ENCODE peak calls at places on chromosomes 13 and 19, in ten cellular contexts. D is MM.1S, Q is pancreas, U is mucosa of descending colon, P is fibroblast of pulmonary artery, H is cardiac fibroblast, K is cardiac muscle cell, I is esophagus squamous epithelium, S is neural crest cell, L is glutamatergic neuron. X is an unnamed sample.

GRCh38 chr13:35157143-35157755 is 215.2 kb downstream of the NBEA start:
- DNase-seq in D (peak), Q (no peak), U (peak), P (peak), H (peak), K (peak), I (no peak), S (peak), L (no peak), X (no peak)

GRCh38 chr13:110498765-110499164 is 62.8 kb downstream of the RAB20 start:
- DNase-seq in D (no peak), Q (no peak), U (no peak), P (no peak), H (no peak), K (no peak), I (no peak), S (no peak), L (no peak), X (no peak)

GRCh38 chr19:13156968-13157882 is 7.0 kb downstream of the IER2 start:
- DNase-seq in D (no peak), Q (no peak), U (no peak), P (no peak), H (peak), K (no peak), I (no peak), S (no peak), L (no peak), X (no peak)

GRCh38 chr13:20360835-20361412 is 128.8 kb upstream of the GJB6 start:
- DNase-seq in D (no peak), Q (no peak), U (no peak), P (no peak), H (no peak), K (no peak), I (no peak), S (no peak), L (no peak), X (no peak)

GRCh38 chr13:23391752-23392151 is 41.8 kb downstream of the SACS start:
- DNase-seq in D (no peak), Q (no peak), U (no peak), P (no peak), H (no peak), K (no peak), I (no peak), S (no peak), L (no peak), X (no peak)

GRCh38 chr13:97921146-97921776 is 32.2 kb upstream of the IPO5 start:
- DNase-seq in D (no peak), Q (no peak), U (no peak), P (no peak), H (peak), K (no peak), I (no peak), S (no peak), L (no peak), X (no peak)

GRCh38 chr13:41019027-41019487 is at the start of gene ELF1:
- DNase-seq in D (peak), Q (no peak), U (peak), P (peak), H (peak), K (no peak), I (peak), S (no peak), L (no peak), X (no peak)

GRCh38 chr19:17743874-17744273 is 7.4 kb upstream of the FCHO1 start:
- DNase-seq in D (no peak), Q (no peak), U (no peak), P (peak), H (peak), K (no peak), I (no peak), S (no peak), L (no peak), X (no peak)

GRCh38 chr19:35248310-35249145 is at the start of gene LSR:
- DNase-seq in D (peak), Q (peak), U (peak), P (no peak), H (no peak), K (peak), I (no peak), S (no peak), L (no peak), X (no peak)

GRCh38 chr13:107612376-107612775 is 603.0 kb downstream of the LIG4 start:
- DNase-seq in D (no peak), Q (no peak), U (no peak), P (no peak), H (no peak), K (no peak), I (no peak), S (no peak), L (no peak), X (no peak)

GRCh38 chr19:33171916-33172359 is 22.2 kb upstream of the LRP3 start:
- DNase-seq in D (no peak), Q (no peak), U (no peak), P (no peak), H (no peak), K (no peak), I (no peak), S (no peak), L (no peak), X (peak)

GRCh38 chr13:94309997-94310842 is 169.3 kb downstream of the DCT start:
- DNase-seq in D (no peak), Q (no peak), U (no peak), P (peak), H (peak), K (no peak), I (no peak), S (no peak), L (no peak), X (no peak)

GRCh38 chr13:28401303-28402056 is 93.4 kb downstream of the FLT1 start:
- DNase-seq in D (no peak), Q (no peak), U (no peak), P (peak), H (peak), K (no peak), I (no peak), S (no peak), L (no peak), X (no peak)

GRCh38 chr13:25371158-25371557 is 616 bp upstream of the ATP8A2 start:
- DNase-seq in D (no peak), Q (no peak), U (no peak), P (no peak), H (no peak), K (no peak), I (no peak), S (no peak), L (no peak), X (no peak)

GRCh38 chr19:3142292-3142670 is 6.4 kb downstream of the GNA15 start:
- DNase-seq in D (no peak), Q (no peak), U (no peak), P (peak), H (peak), K (no peak), I (no peak), S (no peak), L (no peak), X (no peak)

GRCh38 chr19:38617764-38618589 is at the start of gene MAP4K1:
- DNase-seq in D (peak), Q (no peak), U (peak), P (no peak), H (no peak), K (no peak), I (peak), S (no peak), L (no peak), X (no peak)

GRCh38 chr13:31172535-31172934 is 10.8 kb upstream of the HSPH1 start:
- DNase-seq in D (no peak), Q (no peak), U (no peak), P (peak), H (peak), K (no peak), I (no peak), S (no peak), L (no peak), X (no peak)

GRCh38 chr13:96542986-96543385 is 451.3 kb downstream of the OXGR1 start:
- DNase-seq in D (no peak), Q (no peak), U (no peak), P (no peak), H (no peak), K (no peak), I (no peak), S (no peak), L (no peak), X (no peak)

GRCh38 chr13:101556676-101557121 is 104.2 kb downstream of the ITGBL1 start:
- DNase-seq in D (no peak), Q (no peak), U (no peak), P (peak), H (peak), K (no peak), I (no peak), S (no peak), L (no peak), X (no peak)

GRCh38 chr13:74325106-74325505 is 190.9 kb upstream of the KLF12 start:
- DNase-seq in D (no peak), Q (no peak), U (no peak), P (peak), H (peak), K (peak), I (no peak), S (no peak), L (no peak), X (no peak)

GRCh38 chr19:46631481-46631880 is 4.5 kb downstream of the GNG8 start:
- DNase-seq in D (no peak), Q (no peak), U (no peak), P (peak), H (peak), K (no peak), I (no peak), S (no peak), L (peak), X (no peak)

GRCh38 chr19:3573162-3573857 is 566 bp downstream of the HMG20B start:
- DNase-seq in D (no peak), Q (peak), U (peak), P (no peak), H (no peak), K (peak), I (no peak), S (no peak), L (peak), X (no peak)

GRCh38 chr19:47102561-47103135 is 10.9 kb downstream of the ZC3H4 start:
- DNase-seq in D (no peak), Q (no peak), U (no peak), P (no peak), H (no peak), K (no peak), I (no peak), S (no peak), L (no peak), X (no peak)

GRCh38 chr19:46478356-46478986 is 7.1 kb upstream of the PNMA8A start:
- DNase-seq in D (no peak), Q (no peak), U (no peak), P (peak), H (peak), K (no peak), I (no peak), S (no peak), L (no peak), X (no peak)

GRCh38 chr19:4415352-4415751 is 12.9 kb downstream of the CHAF1A start:
- DNase-seq in D (no peak), Q (no peak), U (no peak), P (peak), H (peak), K (no peak), I (no peak), S (no peak), L (no peak), X (no peak)

GRCh38 chr19:19083413-19084178 is 19.8 kb downstream of the SLC25A42 start:
- DNase-seq in D (no peak), Q (no peak), U (no peak), P (no peak), H (no peak), K (no peak), I (no peak), S (no peak), L (no peak), X (no peak)

GRCh38 chr13:25406377-25406776 is 34.6 kb downstream of the ATP8A2 start:
- DNase-seq in D (no peak), Q (no peak), U (no peak), P (no peak), H (no peak), K (no peak), I (no peak), S (no peak), L (no peak), X (no peak)

GRCh38 chr19:31289381-31289880 is 59.8 kb downstream of the TSHZ3 start:
- DNase-seq in D (no peak), Q (no peak), U (no peak), P (no peak), H (no peak), K (no peak), I (no peak), S (no peak), L (no peak), X (no peak)

GRCh38 chr13:39268398-39268797 is 230.1 kb downstream of the NHLRC3 start:
- DNase-seq in D (peak), Q (no peak), U (no peak), P (no peak), H (no peak), K (no peak), I (no peak), S (no peak), L (no peak), X (no peak)

GRCh38 chr13:114124921-114125320 is 7.5 kb downstream of the RASA3 start:
- DNase-seq in D (no peak), Q (no peak), U (no peak), P (peak), H (peak), K (no peak), I (no peak), S (no peak), L (no peak), X (no peak)

GRCh38 chr13:29508874-29509249 is 86.6 kb downstream of the SLC7A1 start:
- DNase-seq in D (no peak), Q (no peak), U (no peak), P (no peak), H (no peak), K (peak), I (no peak), S (no peak), L (no peak), X (no peak)
- TF ChIP-seq CTCF in D (no peak), Q (no peak), U (no peak), P (no peak), H (no peak), K (no peak), I (no peak), S (no peak), L (no peak), X (no peak)

GRCh38 chr13:57748096-57748495 is 116.6 kb downstream of the PCDH17 start:
- DNase-seq in D (no peak), Q (no peak), U (no peak), P (peak), H (no peak), K (no peak), I (no peak), S (no peak), L (no peak), X (no peak)
- TF ChIP-seq CTCF in D (no peak), Q (no peak), U (no peak), P (no peak), H (no peak), K (no peak), I (no peak), S (no peak), L (no peak), X (no peak)

GRCh38 chr19:50257141-50257540 is 53.7 kb downstream of the MYH14 start:
- DNase-seq in D (no peak), Q (no peak), U (no peak), P (no peak), H (no peak), K (no peak), I (no peak), S (no peak), L (no peak), X (no peak)

GRCh38 chr19:50255115-50255514 is 51.7 kb downstream of the MYH14 start:
- DNase-seq in D (no peak), Q (no peak), U (no peak), P (no peak), H (no peak), K (no peak), I (no peak), S (no peak), L (no peak), X (no peak)

GRCh38 chr19:50261446-50261970 is 58.1 kb downstream of the MYH14 start:
- DNase-seq in D (no peak), Q (no peak), U (no peak), P (no peak), H (no peak), K (no peak), I (no peak), S (no peak), L (no peak), X (no peak)

GRCh38 chr19:50263176-50263575 is 59.8 kb downstream of the MYH14 start:
- DNase-seq in D (no peak), Q (no peak), U (no peak), P (no peak), H (no peak), K (no peak), I (no peak), S (no peak), L (no peak), X (no peak)

GRCh38 chr19:50258918-50259372 is 55.5 kb downstream of the MYH14 start:
- DNase-seq in D (no peak), Q (peak), U (peak), P (no peak), H (no peak), K (no peak), I (no peak), S (peak), L (peak), X (no peak)
- TF ChIP-seq CTCF in D (peak), Q (peak), U (peak), P (no peak), H (peak), K (peak), I (peak), S (peak), L (peak), X (peak)

GRCh38 chr13:90362718-90363117 is 984.8 kb upstream of the MIR17HG start:
- DNase-seq in D (no peak), Q (no peak), U (no peak), P (peak), H (peak), K (no peak), I (no peak), S (no peak), L (no peak), X (no peak)
- TF ChIP-seq CTCF in D (no peak), Q (no peak), U (no peak), P (no peak), H (no peak), K (no peak), I (no peak), S (no peak), L (no peak), X (no peak)

GRCh38 chr19:44642375-44642774 is 1.3 kb upstream of the PVR start:
- DNase-seq in D (no peak), Q (no peak), U (no peak), P (no peak), H (no peak), K (no peak), I (no peak), S (no peak), L (no peak), X (no peak)

GRCh38 chr19:44644391-44645016 is 794 bp downstream of the PVR start:
- DNase-seq in D (no peak), Q (no peak), U (peak), P (peak), H (peak), K (peak), I (no peak), S (peak), L (no peak), X (no peak)

GRCh38 chr19:44645407-44646048 is 1.8 kb downstream of the PVR start:
- DNase-seq in D (no peak), Q (no peak), U (no peak), P (no peak), H (no peak), K (no peak), I (no peak), S (no peak), L (no peak), X (no peak)

GRCh38 chr19:44641866-44642265 is 1.8 kb upstream of the PVR start:
- DNase-seq in D (no peak), Q (no peak), U (no peak), P (no peak), H (no peak), K (no peak), I (no peak), S (no peak), L (no peak), X (no peak)

DNA sequence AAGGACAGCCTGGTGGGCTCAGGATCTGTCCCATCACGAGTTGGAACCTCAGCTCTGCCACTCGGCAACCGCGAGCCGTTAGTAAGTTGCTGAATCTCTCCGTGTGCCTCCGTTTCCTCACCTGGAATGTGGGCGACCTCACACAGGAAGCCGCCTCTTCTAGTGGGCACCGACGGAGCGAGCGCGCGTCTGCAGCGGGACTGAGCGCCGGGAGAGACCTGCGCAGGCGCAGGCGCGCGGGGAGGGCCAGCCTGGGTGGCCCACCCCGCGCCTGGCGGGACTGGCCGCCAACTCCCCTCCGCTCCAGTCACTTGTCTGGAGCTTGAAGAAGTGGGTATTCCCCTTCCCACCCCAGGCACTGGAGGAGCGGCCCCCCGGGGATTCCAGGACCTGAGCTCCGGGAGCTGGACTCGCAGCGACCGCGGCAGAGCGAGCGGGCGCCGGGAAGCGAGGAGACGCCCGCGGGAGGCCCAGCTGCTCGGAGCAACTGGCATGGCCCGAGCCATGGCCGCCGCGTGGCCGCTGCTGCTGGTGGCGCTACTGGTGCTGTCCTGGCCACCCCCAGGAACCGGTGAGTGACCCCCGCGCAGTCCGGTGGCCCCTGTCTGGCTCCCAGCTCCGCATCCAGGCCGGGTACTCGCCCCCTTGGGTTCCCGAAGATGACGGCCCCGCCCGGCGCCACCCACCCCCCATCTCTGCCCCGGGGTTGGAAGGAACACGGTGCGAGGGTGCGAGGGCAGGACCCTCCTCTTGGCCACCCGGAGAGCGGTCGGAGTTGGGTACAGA is at the start of gene PVR:
- DNase-seq in D (peak), Q (peak), U (peak), P (peak), H (peak), K (peak), I (no peak), S (peak), L (peak), X (no peak)
- TF ChIP-seq CTCF in D (no peak), Q (no peak), U (no peak), P (no peak), H (no peak), K (no peak), I (no peak), S (peak), L (no peak), X (peak)

DNA sequence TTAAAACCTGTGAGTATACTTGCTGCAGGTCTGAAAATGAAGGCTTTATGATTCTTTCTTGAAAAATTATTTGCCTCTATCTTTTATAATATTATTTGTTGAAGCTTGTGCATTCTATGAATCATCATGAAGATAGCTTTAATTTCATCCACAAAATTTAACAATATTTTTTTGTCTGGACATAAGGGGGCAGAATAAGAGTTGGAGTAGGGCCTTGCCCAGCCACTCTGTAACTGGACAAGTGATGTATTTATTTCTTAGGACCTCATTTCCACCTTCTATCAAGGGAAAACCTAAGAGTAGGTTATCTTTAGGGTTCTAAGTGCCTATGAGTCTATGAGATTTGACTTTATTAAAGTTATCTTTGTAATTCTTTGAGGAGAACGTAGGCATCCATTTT is 49.9 kb downstream of the N4BP2L1 start:
- DNase-seq in D (no peak), Q (no peak), U (no peak), P (peak), H (peak), K (no peak), I (no peak), S (no peak), L (no peak), X (no peak)
- TF ChIP-seq CTCF in D (no peak), Q (no peak), U (no peak), P (no peak), H (no peak), K (no peak), I (no peak), S (no peak), L (no peak), X (peak)